ENCODE peak calls at places on chromosomes 13 and 19, in nine cellular contexts. L, C, J, E, B, K, S, H and O are unnamed samples.

GRCh38 chr13:27321619-27322385 is 51.2 kb downstream of the RASL11A start:
- DNase-seq in L (no peak), C (no peak), J (no peak), E (no peak), B (no peak), K (no peak), S (no peak), H (no peak), O (no peak)

GRCh38 chr13:86838411-86839120 is 832.6 kb upstream of the SLITRK5 start:
- DNase-seq in L (no peak), C (no peak), J (no peak), E (no peak), B (no peak), K (no peak), S (no peak), H (peak), O (no peak)

GRCh38 chr13:26502826-26503225 is 54.7 kb upstream of the WASF3 start:
- DNase-seq in L (peak), C (no peak), J (no peak), E (peak), B (no peak), K (no peak), S (no peak), H (no peak), O (peak)

GRCh38 chr19:45173816-45174215 is 4.2 kb downstream of the TRAPPC6A start:
- DNase-seq in L (no peak), C (no peak), J (no peak), E (peak), B (no peak), K (no peak), S (no peak), H (no peak), O (peak)

GRCh38 chr13:74201530-74201929 is 67.3 kb upstream of the KLF12 start:
- DNase-seq in L (no peak), C (no peak), J (no peak), E (peak), B (no peak), K (no peak), S (no peak), H (no peak), O (peak)

GRCh38 chr13:76741624-76742023 is 144.6 kb downstream of the KCTD12 start:
- DNase-seq in L (no peak), C (no peak), J (no peak), E (no peak), B (no peak), K (no peak), S (no peak), H (no peak), O (no peak)

GRCh38 chr19:41327076-41327475 is 17.1 kb downstream of the CCDC97 start:
- DNase-seq in L (no peak), C (no peak), J (no peak), E (no peak), B (no peak), K (no peak), S (no peak), H (no peak), O (no peak)

GRCh38 chr19:47284324-47284899 is 9.7 kb downstream of the INAFM1 start:
- DNase-seq in L (peak), C (no peak), J (no peak), E (peak), B (peak), K (peak), S (no peak), H (no peak), O (peak)

GRCh38 chr13:58704953-58705352 is 1073.4 kb downstream of the PCDH17 start:
- DNase-seq in L (no peak), C (no peak), J (no peak), E (no peak), B (no peak), K (no peak), S (no peak), H (no peak), O (no peak)

GRCh38 chr13:108877300-108877699 is 247.9 kb downstream of the MYO16 start:
- DNase-seq in L (no peak), C (no peak), J (no peak), E (no peak), B (no peak), K (no peak), S (no peak), H (no peak), O (peak)

GRCh38 chr19:1132625-1133383 is 29.0 kb downstream of the GPX4 start:
- DNase-seq in L (no peak), C (no peak), J (no peak), E (no peak), B (no peak), K (no peak), S (no peak), H (no peak), O (peak)

GRCh38 chr19:34075661-34076091 is 96.6 kb upstream of the LSM14A start:
- DNase-seq in L (no peak), C (no peak), J (no peak), E (peak), B (no peak), K (no peak), S (no peak), H (no peak), O (no peak)

GRCh38 chr19:10105241-10106099 is 692 bp upstream of the PPAN start:
- DNase-seq in L (no peak), C (no peak), J (no peak), E (no peak), B (no peak), K (no peak), S (no peak), H (no peak), O (no peak)

GRCh38 chr19:55085923-55086715 is 10.4 kb downstream of the EPS8L1 start:
- DNase-seq in L (no peak), C (no peak), J (no peak), E (no peak), B (no peak), K (peak), S (peak), H (no peak), O (peak)

GRCh38 chr13:92896842-92897241 is 329.8 kb upstream of the GPC6 start:
- DNase-seq in L (no peak), C (no peak), J (no peak), E (peak), B (no peak), K (peak), S (no peak), H (no peak), O (no peak)

GRCh38 chr13:46992383-46992952 is 95.6 kb upstream of the HTR2A start:
- DNase-seq in L (no peak), C (peak), J (no peak), E (peak), B (no peak), K (no peak), S (no peak), H (no peak), O (peak)

GRCh38 chr19:39166571-39167391 is 30.0 kb upstream of the NCCRP1 start:
- DNase-seq in L (no peak), C (no peak), J (no peak), E (no peak), B (peak), K (peak), S (no peak), H (peak), O (peak)

GRCh38 chr19:54431255-54431838 is 16.1 kb downstream of the TTYH1 start:
- DNase-seq in L (no peak), C (peak), J (no peak), E (no peak), B (no peak), K (no peak), S (no peak), H (peak), O (peak)

GRCh38 chr13:20475927-20476691 is 49.5 kb downstream of the CRYL1 start:
- DNase-seq in L (no peak), C (no peak), J (no peak), E (no peak), B (no peak), K (no peak), S (no peak), H (no peak), O (no peak)

GRCh38 chr13:25210842-25211241 is 38.8 kb upstream of the AMER2 start:
- DNase-seq in L (no peak), C (no peak), J (no peak), E (no peak), B (no peak), K (no peak), S (no peak), H (no peak), O (no peak)

GRCh38 chr13:105177265-105177900 is 1358.1 kb downstream of the EFNB2 start:
- DNase-seq in L (no peak), C (no peak), J (no peak), E (no peak), B (no peak), K (no peak), S (no peak), H (no peak), O (no peak)

GRCh38 chr19:48006762-48007161 is 12.3 kb downstream of the ELSPBP1 start:
- DNase-seq in L (no peak), C (peak), J (no peak), E (no peak), B (no peak), K (no peak), S (no peak), H (no peak), O (peak)

GRCh38 chr13:25415196-25415595 is 43.4 kb downstream of the ATP8A2 start:
- DNase-seq in L (no peak), C (no peak), J (no peak), E (no peak), B (no peak), K (no peak), S (no peak), H (no peak), O (no peak)

GRCh38 chr13:73767747-73768315 is 366.4 kb downstream of the KLF12 start:
- DNase-seq in L (no peak), C (no peak), J (no peak), E (no peak), B (no peak), K (peak), S (peak), H (no peak), O (no peak)

GRCh38 chr13:78881054-78881453 is 222.1 kb upstream of the OBI1 start:
- DNase-seq in L (no peak), C (no peak), J (no peak), E (no peak), B (no peak), K (peak), S (no peak), H (no peak), O (no peak)

GRCh38 chr19:18490719-18491118 is 31.2 kb downstream of the ELL start:
- DNase-seq in L (no peak), C (no peak), J (no peak), E (no peak), B (no peak), K (no peak), S (no peak), H (no peak), O (no peak)

GRCh38 chr13:68190826-68191225 is 960.7 kb upstream of the PCDH9 start:
- DNase-seq in L (no peak), C (peak), J (no peak), E (no peak), B (no peak), K (no peak), S (no peak), H (no peak), O (no peak)

GRCh38 chr19:4115818-4116385 is 8.0 kb downstream of the MAP2K2 start:
- DNase-seq in L (no peak), C (no peak), J (no peak), E (no peak), B (no peak), K (peak), S (no peak), H (no peak), O (peak)

GRCh38 chr13:102651392-102651791 is 43.5 kb downstream of the METTL21C start:
- DNase-seq in L (no peak), C (no peak), J (no peak), E (peak), B (no peak), K (no peak), S (no peak), H (no peak), O (peak)

GRCh38 chr13:49246850-49247721 is 639 bp upstream of the CDADC1 start:
- DNase-seq in L (no peak), C (no peak), J (no peak), E (no peak), B (no peak), K (no peak), S (no peak), H (no peak), O (peak)

GRCh38 chr13:51928231-51928630 is 66.5 kb downstream of the CCDC70 start:
- DNase-seq in L (no peak), C (no peak), J (no peak), E (no peak), B (no peak), K (no peak), S (no peak), H (no peak), O (no peak)

GRCh38 chr19:48418317-48419064 is 25.0 kb downstream of the GRIN2D start:
- DNase-seq in L (no peak), C (no peak), J (no peak), E (peak), B (no peak), K (no peak), S (no peak), H (peak), O (peak)

GRCh38 chr13:41767801-41768200 is 193.1 kb downstream of the VWA8 start:
- DNase-seq in L (no peak), C (no peak), J (no peak), E (peak), B (no peak), K (no peak), S (no peak), H (no peak), O (no peak)

GRCh38 chr19:543912-544608 is at the start of gene GZMM:
- DNase-seq in L (no peak), C (no peak), J (no peak), E (no peak), B (no peak), K (no peak), S (no peak), H (peak), O (peak)

GRCh38 chr19:17777840-17778620 is 16.9 kb upstream of the B3GNT3 start:
- DNase-seq in L (no peak), C (peak), J (no peak), E (peak), B (peak), K (peak), S (peak), H (peak), O (peak)

GRCh38 chr13:30157616-30157993 is 149.7 kb downstream of the KATNAL1 start:
- DNase-seq in L (no peak), C (no peak), J (no peak), E (no peak), B (no peak), K (no peak), S (no peak), H (no peak), O (no peak)

GRCh38 chr19:57850553-57851017 is 926 bp downstream of the ZNF587 start:
- DNase-seq in L (no peak), C (no peak), J (no peak), E (peak), B (peak), K (peak), S (peak), H (no peak), O (peak)

GRCh38 chr13:95752677-95753076 is 75.7 kb downstream of the DNAJC3 start:
- DNase-seq in L (no peak), C (no peak), J (no peak), E (no peak), B (no peak), K (no peak), S (no peak), H (no peak), O (no peak)

DNA sequence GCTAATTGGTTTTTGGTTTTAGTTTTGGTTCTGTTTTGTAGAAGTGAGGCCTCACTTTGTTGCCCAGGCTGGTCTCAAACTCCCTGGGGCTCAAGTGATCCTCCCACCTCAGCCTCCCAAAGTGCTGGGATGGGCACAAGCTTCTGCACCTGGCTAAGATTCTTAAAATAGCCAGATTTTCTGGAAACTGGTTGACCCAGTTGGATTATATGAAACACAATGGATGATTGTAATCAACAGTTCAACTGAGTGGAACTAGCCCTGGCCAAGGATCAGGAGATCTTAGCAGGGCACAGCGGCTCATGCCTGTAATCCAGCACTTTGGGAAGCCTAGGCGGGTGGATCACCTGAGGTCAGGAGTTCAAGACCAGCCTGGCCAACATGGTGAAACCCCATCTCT is 29.6 kb upstream of the MRI1 start:
- DNase-seq in L (no peak), C (no peak), J (no peak), E (no peak), B (no peak), K (no peak), S (no peak), H (no peak), O (no peak)
- TF ChIP-seq CTCF in L (no peak), C (no peak), J (no peak), E (no peak), B (no peak), K (no peak), S (no peak), H (no peak), O (no peak)

GRCh38 chr13:50916701-50917184 is 7.2 kb downstream of the RNASEH2B start:
- DNase-seq in L (no peak), C (no peak), J (no peak), E (no peak), B (no peak), K (no peak), S (no peak), H (no peak), O (no peak)

GRCh38 chr13:50917572-50917971 is 8.0 kb downstream of the RNASEH2B start:
- DNase-seq in L (no peak), C (no peak), J (no peak), E (no peak), B (no peak), K (no peak), S (no peak), H (no peak), O (peak)

GRCh38 chr13:50914301-50914700 is 4.7 kb downstream of the RNASEH2B start:
- DNase-seq in L (no peak), C (no peak), J (no peak), E (peak), B (no peak), K (no peak), S (no peak), H (no peak), O (peak)

GRCh38 chr13:50914848-50915247 is 5.3 kb downstream of the RNASEH2B start:
- DNase-seq in L (no peak), C (no peak), J (no peak), E (peak), B (no peak), K (no peak), S (no peak), H (no peak), O (no peak)

DNA sequence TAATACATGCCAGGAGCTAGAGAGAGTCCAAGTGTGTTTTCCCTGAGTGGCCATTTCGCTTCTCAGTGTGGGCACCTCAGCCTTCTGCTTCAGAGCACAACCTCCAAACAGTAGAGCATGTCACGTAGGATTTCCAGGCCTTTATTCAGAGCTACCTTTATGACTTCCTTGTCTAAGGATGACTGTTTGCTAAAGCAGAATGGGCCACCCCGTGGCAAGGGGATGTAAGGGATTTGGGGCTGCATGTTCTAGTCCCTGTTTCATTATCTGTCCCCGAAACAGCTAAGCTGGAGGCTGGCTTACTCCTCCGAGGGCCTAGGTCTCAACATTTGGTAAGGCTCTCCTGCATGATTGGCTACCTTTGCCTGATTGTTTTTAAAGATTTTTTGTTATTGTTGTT is 6.0 kb downstream of the RNASEH2B start:
- DNase-seq in L (no peak), C (no peak), J (no peak), E (no peak), B (no peak), K (no peak), S (no peak), H (no peak), O (no peak)
- TF ChIP-seq CTCF in L (no peak), C (no peak), J (no peak), E (no peak), B (no peak), K (no peak), S (no peak), H (no peak), O (no peak)

DNA sequence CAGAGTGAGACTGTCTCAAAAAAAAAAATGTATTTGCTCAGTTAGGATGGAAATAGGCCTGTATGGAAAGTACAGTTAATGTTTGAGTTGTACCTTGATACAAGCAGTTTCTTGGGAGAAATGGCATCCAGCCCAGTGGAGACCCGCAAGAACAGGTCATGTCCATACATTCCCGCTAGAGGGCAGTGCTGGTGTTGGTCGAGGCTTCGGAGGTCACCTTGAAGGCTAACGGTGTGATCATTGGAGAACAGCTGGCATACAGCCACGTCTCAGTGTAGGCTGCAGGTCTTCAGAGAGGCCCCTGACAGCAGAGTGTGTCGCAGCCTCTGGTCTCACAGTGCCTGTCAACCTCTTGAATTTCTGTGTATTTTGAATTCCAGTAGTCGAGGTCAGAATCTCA is 7.5 kb downstream of the ZNF610 start:
- DNase-seq in L (no peak), C (peak), J (no peak), E (peak), B (peak), K (peak), S (peak), H (no peak), O (no peak)
- TF ChIP-seq CTCF in L (peak), C (peak), J (peak), E (peak), B (peak), K (peak), S (peak), H (peak), O (peak)

DNA sequence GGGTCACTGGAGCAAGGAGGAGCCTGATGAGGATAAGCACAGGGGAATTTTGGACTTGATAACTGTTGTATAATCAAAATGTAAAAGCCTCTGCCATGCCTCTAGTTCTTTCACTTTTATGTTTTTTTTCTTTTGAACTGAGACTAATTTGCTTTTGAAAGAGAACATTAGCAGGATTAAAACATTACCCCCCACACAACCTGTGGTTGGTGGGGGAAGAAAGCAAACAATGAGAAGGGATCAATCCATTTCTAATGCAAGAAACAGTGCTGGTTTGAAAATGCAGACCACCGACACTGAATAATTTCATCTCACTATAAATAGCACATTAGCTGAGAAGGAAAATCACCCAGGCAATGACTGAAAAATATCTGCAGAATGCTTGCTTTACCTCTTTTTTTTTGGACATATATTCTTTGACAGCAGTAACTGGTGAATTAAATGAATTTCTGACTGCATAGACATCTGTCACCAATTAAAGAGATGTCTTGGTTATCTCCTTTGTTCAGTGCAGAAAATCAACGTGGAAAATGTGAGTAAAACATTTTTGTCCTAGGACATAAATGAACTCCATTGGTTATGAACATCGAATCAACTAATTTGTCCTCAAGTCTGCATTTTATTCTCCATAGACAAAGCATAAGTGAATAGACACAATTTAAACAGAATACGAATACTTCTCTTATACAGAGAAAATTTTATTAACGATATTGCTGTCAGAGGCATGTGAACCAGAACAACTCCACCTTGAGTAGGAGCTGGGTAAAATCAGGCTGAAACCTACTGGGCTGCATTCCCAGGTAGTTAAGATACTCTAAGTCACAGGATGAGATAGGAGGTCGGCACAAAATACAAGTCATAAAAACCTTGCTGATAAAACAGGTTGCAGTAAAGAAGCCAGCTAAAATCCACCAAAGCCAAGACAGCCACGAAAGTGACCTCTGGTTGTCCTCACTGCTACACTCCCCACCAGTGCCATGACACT is 48.8 kb upstream of the TRPC4 start:
- DNase-seq in L (no peak), C (no peak), J (no peak), E (no peak), B (no peak), K (no peak), S (no peak), H (no peak), O (no peak)
- TF ChIP-seq CTCF in L (no peak), C (no peak), J (no peak), E (no peak), B (no peak), K (no peak), S (no peak), H (no peak), O (no peak)